ENCODE peak calls at places on chromosomes 1 and 21, in seven cellular contexts. One of them, this sample, is unnamed.

GRCh38 chr1:20187813-20188454 is 1.6 kb upstream of the PLA2G2C start:
- DNase-seq in aorta: no peak
- DNase-seq in Caki2: no peak
- DNase-seq in BJ: no peak
- DNase-seq in activated T-cell treated with anti-CD3 and anti-CD28 coated beads for 24 hours: no peak
- DNase-seq in activated CD8-positive, alpha-beta memory T cell treated with anti-CD3 and anti-CD28 coated beads, Interleukin-2, amount 50 U/mL, for 48 hours: no peak
- DNase-seq in HCEC 1CT: no peak
- DNase-seq in this sample: no peak

GRCh38 chr1:92848201-92848600 is 16.4 kb downstream of the RPL5 start:
- DNase-seq in aorta: no peak
- DNase-seq in Caki2: no peak
- DNase-seq in BJ: no peak
- DNase-seq in activated T-cell treated with anti-CD3 and anti-CD28 coated beads for 24 hours: no peak
- DNase-seq in activated CD8-positive, alpha-beta memory T cell treated with anti-CD3 and anti-CD28 coated beads, Interleukin-2, amount 50 U/mL, for 48 hours: no peak
- DNase-seq in HCEC 1CT: no peak
- DNase-seq in this sample: no peak

GRCh38 chr1:229199892-229200291 is 71.0 kb upstream of the RAB4A start:
- DNase-seq in aorta: peak; percentile 56
- DNase-seq in Caki2: no peak
- DNase-seq in BJ: no peak
- DNase-seq in activated T-cell treated with anti-CD3 and anti-CD28 coated beads for 24 hours: no peak
- DNase-seq in activated CD8-positive, alpha-beta memory T cell treated with anti-CD3 and anti-CD28 coated beads, Interleukin-2, amount 50 U/mL, for 48 hours: no peak
- DNase-seq in HCEC 1CT: peak; percentile 20
- DNase-seq in this sample: no peak

GRCh38 chr1:55639051-55639450 is 423.9 kb upstream of the USP24 start:
- DNase-seq in aorta: no peak
- DNase-seq in Caki2: no peak
- DNase-seq in BJ: no peak
- DNase-seq in activated T-cell treated with anti-CD3 and anti-CD28 coated beads for 24 hours: no peak
- DNase-seq in activated CD8-positive, alpha-beta memory T cell treated with anti-CD3 and anti-CD28 coated beads, Interleukin-2, amount 50 U/mL, for 48 hours: no peak
- DNase-seq in HCEC 1CT: no peak
- DNase-seq in this sample: no peak

GRCh38 chr1:23964235-23964668 is 4.6 kb downstream of the PNRC2 start:
- DNase-seq in aorta: no peak
- DNase-seq in Caki2: no peak
- DNase-seq in BJ: no peak
- DNase-seq in activated T-cell treated with anti-CD3 and anti-CD28 coated beads for 24 hours: no peak
- DNase-seq in activated CD8-positive, alpha-beta memory T cell treated with anti-CD3 and anti-CD28 coated beads, Interleukin-2, amount 50 U/mL, for 48 hours: no peak
- DNase-seq in HCEC 1CT: no peak
- DNase-seq in this sample: no peak

GRCh38 chr1:18724001-18724411 is 93.4 kb downstream of the PAX7 start:
- DNase-seq in aorta: no peak
- DNase-seq in Caki2: no peak
- DNase-seq in BJ: no peak
- DNase-seq in activated T-cell treated with anti-CD3 and anti-CD28 coated beads for 24 hours: no peak
- DNase-seq in activated CD8-positive, alpha-beta memory T cell treated with anti-CD3 and anti-CD28 coated beads, Interleukin-2, amount 50 U/mL, for 48 hours: no peak
- DNase-seq in HCEC 1CT: no peak
- DNase-seq in this sample: no peak

GRCh38 chr1:184298321-184299052 is 88.3 kb upstream of the C1orf21 start:
- DNase-seq in aorta: no peak
- DNase-seq in Caki2: no peak
- DNase-seq in BJ: no peak
- DNase-seq in activated T-cell treated with anti-CD3 and anti-CD28 coated beads for 24 hours: no peak
- DNase-seq in activated CD8-positive, alpha-beta memory T cell treated with anti-CD3 and anti-CD28 coated beads, Interleukin-2, amount 50 U/mL, for 48 hours: no peak
- DNase-seq in HCEC 1CT: no peak
- DNase-seq in this sample: no peak

GRCh38 chr21:41887682-41888081 is 8.5 kb upstream of the PRDM15 start:
- DNase-seq in aorta: no peak
- DNase-seq in Caki2: no peak
- DNase-seq in BJ: no peak
- DNase-seq in activated T-cell treated with anti-CD3 and anti-CD28 coated beads for 24 hours: no peak
- DNase-seq in activated CD8-positive, alpha-beta memory T cell treated with anti-CD3 and anti-CD28 coated beads, Interleukin-2, amount 50 U/mL, for 48 hours: no peak
- DNase-seq in HCEC 1CT: no peak
- DNase-seq in this sample: no peak

GRCh38 chr1:55323760-55324159 is 108.6 kb upstream of the USP24 start:
- DNase-seq in aorta: no peak
- DNase-seq in Caki2: no peak
- DNase-seq in BJ: no peak
- DNase-seq in activated T-cell treated with anti-CD3 and anti-CD28 coated beads for 24 hours: no peak
- DNase-seq in activated CD8-positive, alpha-beta memory T cell treated with anti-CD3 and anti-CD28 coated beads, Interleukin-2, amount 50 U/mL, for 48 hours: no peak
- DNase-seq in HCEC 1CT: no peak
- DNase-seq in this sample: no peak

GRCh38 chr21:43817157-43818086 is 28.0 kb downstream of the RRP1 start:
- DNase-seq in aorta: peak; percentile 46
- DNase-seq in Caki2: no peak
- DNase-seq in BJ: no peak
- DNase-seq in activated T-cell treated with anti-CD3 and anti-CD28 coated beads for 24 hours: no peak
- DNase-seq in activated CD8-positive, alpha-beta memory T cell treated with anti-CD3 and anti-CD28 coated beads, Interleukin-2, amount 50 U/mL, for 48 hours: no peak
- DNase-seq in HCEC 1CT: no peak
- DNase-seq in this sample: no peak

GRCh38 chr21:45300786-45301520 is 13.3 kb upstream of the POFUT2 start:
- DNase-seq in aorta: no peak
- DNase-seq in Caki2: no peak
- DNase-seq in BJ: no peak
- DNase-seq in activated T-cell treated with anti-CD3 and anti-CD28 coated beads for 24 hours: no peak
- DNase-seq in activated CD8-positive, alpha-beta memory T cell treated with anti-CD3 and anti-CD28 coated beads, Interleukin-2, amount 50 U/mL, for 48 hours: no peak
- DNase-seq in HCEC 1CT: no peak
- DNase-seq in this sample: no peak

GRCh38 chr1:2861988-2862430 is 60.5 kb upstream of the TTC34 start:
- DNase-seq in aorta: peak; percentile 24
- DNase-seq in Caki2: no peak
- DNase-seq in BJ: no peak
- DNase-seq in activated T-cell treated with anti-CD3 and anti-CD28 coated beads for 24 hours: no peak
- DNase-seq in activated CD8-positive, alpha-beta memory T cell treated with anti-CD3 and anti-CD28 coated beads, Interleukin-2, amount 50 U/mL, for 48 hours: no peak
- DNase-seq in HCEC 1CT: no peak
- DNase-seq in this sample: no peak

GRCh38 chr1:155864393-155864792 is 5.0 kb downstream of the SYT11 start:
- DNase-seq in aorta: no peak
- DNase-seq in Caki2: no peak
- DNase-seq in BJ: no peak
- DNase-seq in activated T-cell treated with anti-CD3 and anti-CD28 coated beads for 24 hours: no peak
- DNase-seq in activated CD8-positive, alpha-beta memory T cell treated with anti-CD3 and anti-CD28 coated beads, Interleukin-2, amount 50 U/mL, for 48 hours: no peak
- DNase-seq in HCEC 1CT: peak; percentile 72
- DNase-seq in this sample: no peak